ENCODE peak calls at places on chromosomes 1 and 21, in seven cellular contexts. F is suprapubic skin, H is sigmoid colon, M is GM23338, O is breast epithelium, Z is SK-N-SH, K is endothelial cell of umbilical vein. N is an unnamed sample. For H3K4me1, the result is how much of the 10 kb centered on the place peaks cover.

GRCh38 chr1:159860456-159860855 is 2.0 kb downstream of the VSIG8 start:
- DNase-seq in O (no peak), Z (peak), H (no peak), F (no peak), M (no peak), K (no peak), N (no peak)

GRCh38 chr21:15514073-15514946 is 215.5 kb upstream of the USP25 start:
- DNase-seq in Z (no peak), H (no peak), F (no peak), M (no peak), K (no peak), O (no peak), N (no peak)

GRCh38 chr1:17043676-17044075 is 10.2 kb downstream of the SDHB start:
- DNase-seq in Z (no peak), H (no peak), M (no peak), F (no peak), O (no peak), K (no peak), N (no peak)

GRCh38 chr1:228735871-228736586 is 750 bp downstream of the RHOU start:
- DNase-seq in K (peak), F (no peak), Z (no peak), O (no peak), H (peak), M (peak), N (peak)

GRCh38 chr1:99465176-99465900 is 180.6 kb upstream of the PALMD start:
- DNase-seq in O (no peak), M (no peak), K (no peak), H (no peak), Z (peak), F (no peak), N (no peak)

GRCh38 chr1:246320286-246320685 is 186.8 kb downstream of the SMYD3 start:
- DNase-seq in M (no peak), K (peak), O (no peak), H (no peak), Z (no peak), F (no peak), N (no peak)

GRCh38 chr1:10863916-10864315 is 67.5 kb upstream of the CASZ1 start:
- DNase-seq in O (no peak), M (no peak), K (no peak), F (no peak), H (no peak), Z (no peak), N (no peak)

GRCh38 chr1:52365091-52365745 is 787 bp downstream of the CC2D1B start:
- DNase-seq in Z (peak), K (peak), F (no peak), M (peak), O (no peak), H (peak), N (no peak)

GRCh38 chr1:218164111-218164929 is 120.8 kb upstream of the RRP15 start:
- DNase-seq in K (peak), H (no peak), F (no peak), O (no peak), Z (peak), M (peak), N (no peak)

GRCh38 chr1:145796753-145797152 is 27.1 kb downstream of the RNF115 start:
- DNase-seq in O (no peak), M (no peak), H (no peak), K (no peak), F (no peak), Z (no peak), N (no peak)

GRCh38 chr1:11602424-11602823 is 51.8 kb downstream of the FBXO2 start:
- DNase-seq in F (no peak), O (no peak), M (no peak), Z (no peak), H (no peak), K (no peak), N (no peak)

GRCh38 chr21:46483300-46484295 is 24.9 kb downstream of the DIP2A start:
- DNase-seq in K (no peak), Z (no peak), M (no peak), O (no peak), H (no peak), F (no peak), N (no peak)

GRCh38 chr1:51648180-51649109 is 31.6 kb downstream of the OSBPL9 start:
- DNase-seq in K (no peak), O (no peak), Z (peak), M (peak), H (no peak), F (no peak), N (peak)

GRCh38 chr1:31788825-31789256 is 24.7 kb upstream of the ADGRB2 start:
- DNase-seq in O (no peak), Z (no peak), F (no peak), M (no peak), H (no peak), K (no peak), N (no peak)

GRCh38 chr1:8061210-8061609 is 35.1 kb upstream of the ERRFI1 start:
- DNase-seq in K (peak), H (no peak), M (no peak), Z (no peak), F (no peak), O (no peak), N (no peak)

GRCh38 chr1:24643362-24644346 is 552 bp downstream of the SRRM1 start:
- DNase-seq in F (no peak), K (peak), M (peak), Z (peak), O (no peak), H (no peak), N (no peak)

GRCh38 chr21:33968082-33968997 is 52.7 kb upstream of the ATP5PO start:
- DNase-seq in Z (no peak), K (peak), H (no peak), F (no peak), M (peak), O (no peak), N (no peak)

GRCh38 chr1:36513676-36514473 is 31.2 kb upstream of the CSF3R start:
- DNase-seq in F (no peak), M (peak), K (no peak), O (no peak), H (peak), Z (no peak), N (no peak)

GRCh38 chr1:115193429-115193828 is 104.1 kb upstream of the TSPAN2 start:
- DNase-seq in O (no peak), F (no peak), Z (no peak), H (no peak), K (no peak), M (no peak), N (no peak)

GRCh38 chr21:41752231-41752681 is 14.6 kb downstream of the RIPK4 start:
- DNase-seq in M (no peak), Z (no peak), O (no peak), H (no peak), F (no peak), K (no peak), N (no peak)

GRCh38 chr1:202134645-202135172 is 9.8 kb downstream of the ARL8A start:
- DNase-seq in Z (no peak), H (no peak), F (no peak), M (no peak), K (no peak), O (no peak), N (no peak)

GRCh38 chr1:20339811-20340457 is 49.3 kb downstream of the VWA5B1 start:
- DNase-seq in K (no peak), F (no peak), O (no peak), M (peak), Z (peak), H (no peak), N (no peak)

GRCh38 chr1:15952317-15953258 is 23.3 kb downstream of the ZBTB17 start:
- DNase-seq in H (no peak), Z (no peak), M (peak), O (no peak), K (peak), F (no peak), N (no peak)

GRCh38 chr21:25464275-25464674 is 143.0 kb downstream of the MRPL39 start:
- DNase-seq in O (no peak), K (peak), Z (no peak), H (no peak), F (no peak), M (no peak), N (no peak)

GRCh38 chr1:20640183-20640597 is 6.9 kb downstream of the PINK1 start:
- DNase-seq in M (peak), O (no peak), Z (peak), K (peak), F (no peak), H (no peak), N (no peak)

GRCh38 chr1:218584418-218585155 is 239.5 kb downstream of the TGFB2 start:
- DNase-seq in K (no peak), M (no peak), H (no peak), Z (no peak), F (no peak), O (no peak), N (no peak)

GRCh38 chr1:93132638-93133037 is 47.6 kb downstream of the TMED5 start:
- DNase-seq in O (no peak), M (no peak), K (no peak), Z (no peak), H (no peak), F (no peak), N (no peak)

GRCh38 chr1:167543566-167543965 is 10.0 kb downstream of the CREG1 start:
- DNase-seq in H (no peak), Z (no peak), K (no peak), F (no peak), O (no peak), M (no peak), N (no peak)

GRCh38 chr1:235290740-235291502 is 37.1 kb downstream of the ARID4B start:
- DNase-seq in O (no peak), H (no peak), F (no peak), K (no peak), Z (no peak), M (no peak), N (no peak)

GRCh38 chr1:212712451-212713303 is 13.0 kb upstream of the BATF3 start:
- DNase-seq in M (no peak), Z (no peak), K (peak), O (no peak), H (no peak), F (no peak), N (peak)

GRCh38 chr1:26550946-26551345 is 21.4 kb downstream of the RPS6KA1 start:
- DNase-seq in K (no peak), H (no peak), M (no peak), O (no peak), Z (peak), F (no peak), N (no peak)

GRCh38 chr1:202561726-202562442 is 148.4 kb downstream of the SYT2 start:
- DNase-seq in K (no peak), O (no peak), M (peak), F (no peak), H (no peak), Z (no peak), N (no peak)

GRCh38 chr1:76219589-76219914 is 145.0 kb downstream of the ST6GALNAC3 start:
- DNase-seq in H (no peak), F (no peak), M (no peak), O (no peak), Z (no peak), K (no peak), N (no peak)

GRCh38 chr1:112296908-112297307 is 99.1 kb upstream of the CTTNBP2NL start:
- DNase-seq in F (no peak), O (no peak), K (no peak), H (no peak), M (no peak), Z (no peak), N (no peak)

GRCh38 chr1:152495066-152495675 is 15.4 kb upstream of the LCE5A start:
- DNase-seq in F (no peak), K (peak), M (peak), O (no peak), H (no peak), Z (peak), N (no peak)

GRCh38 chr1:24300971-24301370 is 18.2 kb upstream of the GRHL3 start:
- DNase-seq in H (no peak), M (no peak), K (no peak), Z (no peak), O (no peak), F (no peak), N (no peak)

DNA sequence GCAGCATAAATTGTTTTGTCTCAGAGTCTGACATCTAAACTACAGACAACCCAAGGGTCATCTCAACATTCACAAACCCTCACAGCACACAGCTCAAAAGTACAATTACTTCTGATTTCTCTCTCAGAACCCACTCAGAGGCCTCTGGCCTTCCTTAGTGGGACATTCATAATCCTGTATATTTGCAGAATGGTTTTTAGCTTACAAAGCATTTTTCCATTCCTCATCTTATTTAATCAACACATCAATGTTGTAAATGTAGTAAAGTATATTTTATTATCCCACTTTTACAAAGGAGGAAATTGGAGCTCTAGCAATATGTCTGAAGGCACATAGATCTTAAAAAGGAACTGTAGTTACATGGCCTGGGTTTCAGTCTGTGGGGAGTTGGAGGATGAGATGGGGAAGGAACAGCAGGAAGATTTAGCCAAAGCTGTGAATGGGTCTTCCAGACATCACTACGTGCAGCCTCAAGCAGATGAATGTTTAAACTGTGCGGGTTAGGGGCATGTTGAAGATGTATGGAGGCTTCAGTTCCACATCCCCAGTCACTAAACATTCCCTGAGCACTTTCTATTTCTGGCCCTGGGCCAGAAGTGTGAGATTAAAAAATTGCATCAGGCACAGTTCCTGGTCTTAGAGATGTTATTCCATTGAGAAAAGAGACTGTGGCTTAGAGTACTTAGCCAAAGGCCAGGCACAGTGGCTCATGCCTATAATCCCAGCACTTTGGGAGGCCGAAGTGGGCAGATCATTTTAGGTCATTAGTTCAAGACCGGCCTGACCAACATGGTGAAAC is 13.3 kb downstream of the AKNAD1 start:
- DNase-seq in Z (no peak), O (no peak), H (no peak), M (no peak), F (no peak), K (no peak), N (no peak)
- H3K4me1 ChIP-seq in Z (under half), O (under half), H (half or more), M (under half), F (under half), K (under half), N (under half)

GRCh38 chr1:198657550-198658064 is 18.8 kb downstream of the PTPRC start:
- DNase-seq in H (no peak), Z (no peak), M (no peak), K (peak), O (no peak), F (no peak), N (no peak)
- H3K4me3 ChIP-seq in H (no peak), Z (no peak), M (no peak), K (no peak), O (no peak), F (no peak), N (no peak)

GRCh38 chr1:95115708-95116137 is 1.4 kb upstream of the TLCD4 start:
- DNase-seq in Z (no peak), F (no peak), H (no peak), K (no peak), M (no peak), O (no peak), N (no peak)

GRCh38 chr1:95118019-95118499 is 904 bp downstream of the TLCD4 start:
- DNase-seq in K (no peak), Z (no peak), H (no peak), F (no peak), M (no peak), O (no peak), N (no peak)

GRCh38 chr1:95116666-95117206 is 419 bp upstream of the TLCD4 start:
- DNase-seq in M (peak), F (no peak), Z (peak), H (peak), O (no peak), K (peak), N (no peak)

GRCh38 chr1:95113684-95114083 is 3.5 kb upstream of the TLCD4 start:
- DNase-seq in F (no peak), H (no peak), Z (no peak), K (no peak), O (no peak), M (no peak), N (no peak)

DNA sequence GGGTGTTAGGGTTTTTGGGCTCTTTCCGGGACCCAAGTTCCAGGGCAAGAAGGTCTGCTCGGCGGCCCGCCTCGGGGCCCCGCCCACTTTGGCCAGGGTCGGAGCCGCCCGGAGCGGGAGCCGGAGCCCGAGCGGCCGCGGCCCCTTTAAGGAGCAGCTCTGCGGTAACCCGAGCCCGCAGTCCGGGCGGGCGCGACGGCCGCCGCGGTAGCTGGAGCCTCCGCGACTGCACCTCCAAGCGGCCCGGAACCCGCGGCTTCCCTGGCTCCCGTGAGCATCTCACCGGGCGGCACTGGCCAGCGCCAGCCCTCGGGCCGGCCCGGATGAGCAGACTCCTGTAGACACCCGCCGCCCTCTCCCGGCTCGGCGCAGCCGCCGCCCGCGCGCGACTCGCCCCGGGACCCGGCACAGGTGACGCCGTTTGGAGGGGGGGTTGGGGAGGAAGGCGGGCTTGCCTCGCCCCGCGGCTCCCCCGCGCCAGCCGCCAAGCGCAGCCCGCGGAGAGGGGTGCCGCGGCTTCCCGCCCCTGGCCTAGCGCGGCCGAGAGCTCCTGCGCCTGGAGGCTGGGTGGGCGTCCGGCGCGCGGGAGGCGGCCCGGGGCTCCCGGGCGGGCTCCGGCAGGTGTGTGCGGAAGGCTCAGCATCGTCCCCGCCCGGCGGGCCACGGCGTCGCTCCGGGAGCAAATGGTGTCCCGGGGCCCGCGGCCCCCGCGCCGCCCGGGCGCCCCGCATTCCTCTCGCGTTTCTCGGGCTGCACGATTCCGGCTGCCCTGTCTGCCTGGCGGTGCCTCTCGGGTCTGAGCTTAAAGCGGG is at the start of gene TLCD4:
- DNase-seq in Z (peak), H (peak), F (peak), K (no peak), M (peak), O (peak), N (no peak)
- TF ChIP-seq POLR2AphosphoS5 in Z (no peak), H (no peak), F (no peak), K (no peak), M (no peak), O (no peak), N (peak)

DNA sequence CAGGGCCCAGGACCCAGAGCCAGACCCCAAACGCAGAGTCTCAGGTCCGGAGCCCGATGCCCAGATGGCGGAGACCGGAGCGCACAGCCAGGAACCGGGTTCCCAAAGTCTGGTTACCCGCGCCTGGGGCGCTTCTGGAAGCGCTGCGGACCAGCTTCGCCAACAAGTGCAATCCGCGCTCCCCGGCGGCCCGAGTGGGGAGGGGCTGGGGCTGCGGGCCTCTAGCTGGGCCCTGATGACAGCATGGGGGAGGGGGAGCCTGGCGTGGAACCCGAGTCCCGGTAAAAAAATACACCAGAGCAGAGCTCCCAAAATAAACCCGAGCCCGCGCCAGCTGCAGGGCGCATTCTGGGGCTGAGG is 494 bp downstream of the NT5C1A start:
- DNase-seq in O (no peak), H (no peak), K (no peak), M (peak), Z (peak), F (no peak), N (no peak)
- H3K4me1 ChIP-seq in O (under half), H (under half), K (under half), M (under half), Z (under half), F (under half), N (under half)

GRCh38 chr1:2875677-2876531 is 74.4 kb upstream of the TTC34 start:
- DNase-seq in M (peak), O (no peak), Z (peak), K (no peak), F (no peak), H (no peak), N (no peak)

GRCh38 chr1:2878591-2878990 is 77.1 kb upstream of the TTC34 start:
- DNase-seq in K (no peak), H (no peak), F (no peak), Z (no peak), M (no peak), O (no peak), N (no peak)

GRCh38 chr1:2879026-2879425 is 77.5 kb upstream of the TTC34 start:
- DNase-seq in F (no peak), Z (no peak), K (no peak), O (no peak), H (no peak), M (no peak), N (no peak)

GRCh38 chr1:2876846-2877245 is 75.4 kb upstream of the TTC34 start:
- DNase-seq in K (no peak), Z (no peak), H (no peak), F (no peak), M (no peak), O (no peak), N (no peak)

GRCh38 chr1:2877391-2877790 is 75.9 kb upstream of the TTC34 start:
- DNase-seq in Z (no peak), M (no peak), H (no peak), K (no peak), F (no peak), O (no peak), N (no peak)
- H3K4me3 ChIP-seq in Z (no peak), M (no peak), H (no peak), K (no peak), F (no peak), O (no peak), N (no peak)

GRCh38 chr1:1006305-1007159 is 6.6 kb upstream of the HES4 start:
- DNase-seq in H (peak), M (no peak), Z (peak), F (no peak), K (no peak), O (no peak), N (no peak)
- TF ChIP-seq POLR2AphosphoS5 in H (no peak), M (no peak), Z (no peak), F (no peak), K (no peak), O (no peak), N (no peak)

DNA sequence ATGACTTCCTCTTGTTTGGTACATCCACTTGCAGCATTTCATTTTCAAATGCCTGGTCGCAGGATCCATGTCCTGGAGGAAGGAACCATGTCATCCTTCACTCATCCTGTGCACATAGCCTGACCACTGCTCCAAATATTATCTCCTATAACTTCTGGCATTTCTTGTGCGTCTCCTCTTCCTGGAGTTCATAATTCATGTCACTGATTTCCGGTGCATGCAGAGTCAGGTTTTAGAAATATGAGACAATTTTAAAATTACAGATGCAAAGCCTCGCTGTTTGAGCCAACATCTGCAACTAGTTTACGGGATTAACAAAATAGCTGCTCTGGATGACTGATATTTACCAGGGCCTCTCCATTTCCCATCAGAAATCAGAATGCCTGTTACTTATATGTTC is 268.1 kb downstream of the DNM3 start:
- DNase-seq in Z (peak), O (no peak), H (no peak), F (no peak), K (peak), M (no peak), N (no peak)
- H3K4me1 ChIP-seq in Z (under half), O (under half), H (under half), F (under half), K (under half), M (under half), N (under half)